ENCODE peak calls at places on chromosomes 11 and 22, in ten cellular contexts. M, L, O, A, K, H, Y, V, I and E are unnamed samples.

GRCh38 chr11:122863704-122864326 is 18.7 kb upstream of the JHY start:
- DNase-seq in M (no peak), L (no peak), O (no peak), A (peak; percentile 50), K (peak; percentile 69), H (peak; percentile 44), Y (peak; percentile 39), V (peak; percentile 63), I (peak; percentile 51), E (no peak)

GRCh38 chr11:64796757-64797541 is 6.1 kb downstream of the MAP4K2 start:
- DNase-seq in M (no peak), L (no peak), O (no peak), A (no peak), K (no peak), H (no peak), Y (no peak), V (no peak), I (no peak), E (no peak)

GRCh38 chr11:128052912-128053641 is 534.3 kb downstream of the ETS1 start:
- DNase-seq in M (no peak), L (no peak), O (no peak), A (peak; percentile 77), K (no peak), H (no peak), Y (peak; percentile 62), V (no peak), I (no peak), E (no peak)

GRCh38 chr11:15692739-15693138 is 578.0 kb downstream of the INSC start:
- DNase-seq in M (no peak), L (no peak), O (no peak), A (peak; percentile 65), K (no peak), H (no peak), Y (no peak), V (no peak), I (no peak), E (no peak)

GRCh38 chr11:12502041-12502440 is 124.7 kb downstream of the PARVA start:
- DNase-seq in M (no peak), L (no peak), O (no peak), A (peak; percentile 50), K (no peak), H (no peak), Y (no peak), V (no peak), I (no peak), E (no peak)

GRCh38 chr22:33451851-33452469 is 393.8 kb upstream of the SYN3 start:
- DNase-seq in M (no peak), L (no peak), O (no peak), A (peak; percentile 40), K (no peak), H (no peak), Y (no peak), V (no peak), I (no peak), E (no peak)

GRCh38 chr11:102799656-102800339 is 1.8 kb upstream of the MMP1 start:
- DNase-seq in M (no peak), L (no peak), O (no peak), A (peak; percentile 55), K (no peak), H (no peak), Y (no peak), V (no peak), I (no peak), E (no peak)

GRCh38 chr22:20065896-20066616 is 14.0 kb upstream of the DGCR8 start:
- DNase-seq in M (no peak), L (no peak), O (no peak), A (no peak), K (no peak), H (no peak), Y (no peak), V (no peak), I (no peak), E (no peak)

GRCh38 chr11:44622190-44622650 is 56.8 kb downstream of the CD82 start:
- DNase-seq in M (no peak), L (no peak), O (peak; percentile 0), A (no peak), K (peak; percentile 6), H (peak; percentile 3), Y (no peak), V (peak; percentile 15), I (no peak), E (no peak)

GRCh38 chr11:21514298-21514697 is 678.6 kb upstream of the ANO5 start:
- DNase-seq in M (no peak), L (no peak), O (no peak), A (no peak), K (no peak), H (no peak), Y (no peak), V (no peak), I (peak; percentile 1), E (no peak)

GRCh38 chr11:27460158-27460565 is 12.4 kb downstream of the LGR4 start:
- DNase-seq in M (no peak), L (no peak), O (no peak), A (no peak), K (no peak), H (no peak), Y (no peak), V (no peak), I (no peak), E (no peak)

GRCh38 chr22:36398602-36399472 is 11.1 kb upstream of the MYH9 start:
- DNase-seq in M (no peak), L (no peak), O (no peak), A (peak; percentile 87), K (no peak), H (no peak), Y (no peak), V (no peak), I (no peak), E (no peak)

GRCh38 chr11:97000481-97000880 is 610.7 kb downstream of the JRKL start:
- DNase-seq in M (no peak), L (no peak), O (no peak), A (no peak), K (no peak), H (no peak), Y (no peak), V (no peak), I (no peak), E (no peak)

GRCh38 chr11:109978895-109979294 is 114.3 kb upstream of the ZC3H12C start:
- DNase-seq in M (no peak), L (no peak), O (no peak), A (peak; percentile 50), K (no peak), H (no peak), Y (no peak), V (no peak), I (no peak), E (no peak)

GRCh38 chr11:72741849-72742521 is 10.2 kb downstream of the ARAP1 start:
- DNase-seq in M (no peak), L (no peak), O (no peak), A (peak; percentile 29), K (no peak), H (no peak), Y (no peak), V (no peak), I (no peak), E (no peak)

GRCh38 chr11:128610765-128611617 is 23.6 kb upstream of the ETS1 start:
- DNase-seq in M (no peak), L (no peak), O (peak; percentile 65), A (no peak), K (no peak), H (peak; percentile 63), Y (peak; percentile 71), V (peak; percentile 61), I (peak; percentile 98), E (peak; percentile 57)

GRCh38 chr22:20992056-20992442 is 9.9 kb downstream of the THAP7 start:
- DNase-seq in M (no peak), L (no peak), O (no peak), A (no peak), K (no peak), H (no peak), Y (no peak), V (no peak), I (no peak), E (no peak)

GRCh38 chr11:45852018-45852711 is 4.9 kb downstream of the CRY2 start:
- DNase-seq in M (no peak), L (peak; percentile 32), O (no peak), A (no peak), K (peak; percentile 21), H (no peak), Y (no peak), V (no peak), I (no peak), E (no peak)